ENCODE peak calls at places on chromosomes 4 and X, in nine cellular contexts. O is SW480, Y is aorta, F is NCI-H2081 treated with DMSO at 0.1 percent for 48 hours, R is heart right ventricle, H is BJ, X is mammary epithelial cell, D is upper lobe of left lung, S is cardiac muscle cell. B is an unnamed sample.

GRCh38 chr4:173527103-173527876 is 2.7 kb downstream of the HAND2 start:
- DNase-seq in O (no peak), Y (peak), F (no peak), R (peak), H (no peak), X (no peak), D (peak), S (peak), B (no peak)

GRCh38 chr4:23766334-23766733 is 123.5 kb downstream of the PPARGC1A start:
- DNase-seq in O (no peak), Y (no peak), F (no peak), R (no peak), H (no peak), X (no peak), D (no peak), S (no peak), B (no peak)

GRCh38 chr4:76756416-76756815 is 141.5 kb downstream of the SOWAHB start:
- DNase-seq in O (no peak), Y (no peak), F (no peak), R (no peak), H (no peak), X (no peak), D (no peak), S (no peak), B (no peak)

GRCh38 chrX:2464677-2465166 is 36.1 kb downstream of the DHRSX start:
- DNase-seq in O (no peak), Y (no peak), F (no peak), R (no peak), H (no peak), X (no peak), D (no peak), S (no peak), B (no peak)

GRCh38 chr4:3657917-3658913 is 108.0 kb upstream of the ADRA2C start:
- DNase-seq in O (no peak), Y (peak), F (no peak), R (no peak), H (peak), X (no peak), D (peak), S (no peak), B (peak)

GRCh38 chr4:28225005-28225404 is 1364.4 kb downstream of the STIM2 start:
- DNase-seq in O (peak), Y (no peak), F (peak), R (no peak), H (no peak), X (peak), D (no peak), S (peak), B (no peak)

GRCh38 chr4:51830146-51830545 is 12.8 kb upstream of the DCUN1D4 start:
- DNase-seq in O (no peak), Y (no peak), F (no peak), R (no peak), H (no peak), X (no peak), D (no peak), S (no peak), B (no peak)

GRCh38 chr4:138222041-138222440 is 20.1 kb downstream of the SLC7A11 start:
- DNase-seq in O (no peak), Y (no peak), F (no peak), R (no peak), H (peak), X (no peak), D (no peak), S (no peak), B (no peak)

GRCh38 chr4:184408021-184408710 is 66.2 kb downstream of the IRF2 start:
- DNase-seq in O (no peak), Y (no peak), F (no peak), R (no peak), H (peak), X (peak), D (no peak), S (no peak), B (peak)

GRCh38 chr4:6561706-6562371 is 13.2 kb upstream of the MAN2B2 start:
- DNase-seq in O (no peak), Y (peak), F (no peak), R (no peak), H (no peak), X (no peak), D (no peak), S (no peak), B (no peak)

GRCh38 chr4:130714006-130714405 is 1618.1 kb downstream of the C4orf33 start:
- DNase-seq in O (no peak), Y (no peak), F (no peak), R (no peak), H (no peak), X (no peak), D (no peak), S (no peak), B (no peak)

GRCh38 chrX:129000018-129000417 is 523.3 kb downstream of the SMARCA1 start:
- DNase-seq in O (no peak), Y (no peak), F (peak), R (no peak), H (no peak), X (no peak), D (no peak), S (no peak), B (no peak)

GRCh38 chrX:29388509-29388908 is 801.3 kb downstream of the IL1RAPL1 start:
- DNase-seq in O (no peak), Y (no peak), F (no peak), R (no peak), H (no peak), X (no peak), D (no peak), S (no peak), B (no peak)

GRCh38 chr4:86543560-86544312 is 50.4 kb upstream of the PTPN13 start:
- DNase-seq in O (no peak), Y (no peak), F (no peak), R (no peak), H (no peak), X (no peak), D (no peak), S (no peak), B (peak)

GRCh38 chr4:26491449-26492170 is 1.3 kb upstream of the CCKAR start:
- DNase-seq in O (no peak), Y (no peak), F (no peak), R (no peak), H (no peak), X (no peak), D (no peak), S (no peak), B (peak)

GRCh38 chr4:76590847-76591281 is 155.8 kb downstream of the SHROOM3 start:
- DNase-seq in O (no peak), Y (no peak), F (no peak), R (no peak), H (peak), X (peak), D (no peak), S (no peak), B (no peak)

GRCh38 chrX:38985375-38985774 is 184.1 kb downstream of the MID1IP1 start:
- DNase-seq in O (peak), Y (no peak), F (no peak), R (no peak), H (no peak), X (no peak), D (no peak), S (peak), B (no peak)

GRCh38 chr4:74546020-74546419 is 101.1 kb downstream of the AREG start:
- DNase-seq in O (no peak), Y (no peak), F (no peak), R (no peak), H (no peak), X (peak), D (no peak), S (no peak), B (peak)

GRCh38 chrX:56783450-56783831 is 54.4 kb downstream of the NBDY start:
- DNase-seq in O (no peak), Y (peak), F (peak), R (no peak), H (no peak), X (peak), D (no peak), S (no peak), B (no peak)

GRCh38 chr4:94678896-94679295 is 78.9 kb upstream of the BMPR1B start:
- DNase-seq in O (no peak), Y (no peak), F (no peak), R (no peak), H (peak), X (peak), D (no peak), S (no peak), B (peak)

GRCh38 chr4:109009909-109010308 is 247.1 kb upstream of the ETNPPL start:
- DNase-seq in O (no peak), Y (no peak), F (no peak), R (no peak), H (peak), X (peak), D (no peak), S (no peak), B (peak)

GRCh38 chr4:185811509-185812364 is at the start of gene SORBS2:
- DNase-seq in O (peak), Y (no peak), F (peak), R (peak), H (no peak), X (peak), D (peak), S (peak), B (peak)

GRCh38 chrX:46263494-46263893 is 281.7 kb downstream of the ZNF674 start:
- DNase-seq in O (no peak), Y (no peak), F (no peak), R (no peak), H (no peak), X (peak), D (no peak), S (no peak), B (no peak)

GRCh38 chr4:80592950-80593349 is 257.4 kb downstream of the CFAP299 start:
- DNase-seq in O (peak), Y (no peak), F (no peak), R (no peak), H (no peak), X (no peak), D (no peak), S (no peak), B (no peak)

GRCh38 chr4:97330915-97331314 is 812.4 kb downstream of the STPG2 start:
- DNase-seq in O (no peak), Y (no peak), F (no peak), R (no peak), H (no peak), X (no peak), D (no peak), S (no peak), B (no peak)

GRCh38 chr4:6423575-6423974 is 48.8 kb downstream of the PPP2R2C start:
- DNase-seq in O (no peak), Y (no peak), F (no peak), R (no peak), H (no peak), X (no peak), D (no peak), S (no peak), B (no peak)

GRCh38 chr4:18366762-18367358 is 345.3 kb upstream of the LCORL start:
- DNase-seq in O (peak), Y (no peak), F (no peak), R (no peak), H (no peak), X (peak), D (no peak), S (peak), B (peak)

GRCh38 chr4:181858746-181859145 is 384.5 kb upstream of the TENM3 start:
- DNase-seq in O (no peak), Y (no peak), F (no peak), R (no peak), H (no peak), X (no peak), D (no peak), S (no peak), B (peak)

GRCh38 chr4:172758586-172759340 is 409.8 kb upstream of the GALNT7 start:
- DNase-seq in O (no peak), Y (no peak), F (no peak), R (no peak), H (peak), X (peak), D (no peak), S (no peak), B (peak)

GRCh38 chr4:7415927-7416686 is 18.6 kb downstream of the PSAPL1 start:
- DNase-seq in O (no peak), Y (peak), F (no peak), R (no peak), H (no peak), X (no peak), D (no peak), S (no peak), B (no peak)

GRCh38 chrX:133586443-133586842 is 171.2 kb upstream of the GPC4 start:
- DNase-seq in O (peak), Y (no peak), F (no peak), R (no peak), H (no peak), X (no peak), D (no peak), S (no peak), B (no peak)

GRCh38 chr4:13922873-13923645 is 295.5 kb upstream of the BOD1L1 start:
- DNase-seq in O (no peak), Y (no peak), F (no peak), R (no peak), H (no peak), X (no peak), D (no peak), S (no peak), B (no peak)

GRCh38 chrX:151984891-151985290 is 10.4 kb upstream of the GABRE start:
- DNase-seq in O (no peak), Y (no peak), F (no peak), R (no peak), H (no peak), X (no peak), D (no peak), S (no peak), B (no peak)

GRCh38 chr4:169159614-169160013 is 111.1 kb downstream of the SH3RF1 start:
- DNase-seq in O (no peak), Y (no peak), F (no peak), R (no peak), H (no peak), X (peak), D (no peak), S (no peak), B (peak)

GRCh38 chr4:91653067-91653466 is 650.7 kb upstream of the GRID2 start:
- DNase-seq in O (no peak), Y (no peak), F (no peak), R (no peak), H (no peak), X (no peak), D (no peak), S (no peak), B (no peak)

GRCh38 chrX:40087574-40088298 is 10.0 kb downstream of the BCOR start:
- DNase-seq in O (no peak), Y (no peak), F (no peak), R (no peak), H (no peak), X (no peak), D (no peak), S (no peak), B (no peak)